ENCODE peak calls at places on chromosomes 7 and 10, in ten cellular contexts. V is nephron progenitor cell, B is OCI-LY7, G is HFF-Myc, M is dorsolateral prefrontal cortex, A is body of pancreas, J is lower lobe of right lung, K is neural crest cell, O is psoas muscle, U is neural progenitor cell. T is an unnamed sample.

GRCh38 chr7:30682131-30683083 is at the start of gene CRHR2:
- DNase-seq in J (no peak), V (peak), K (peak), A (no peak), G (no peak), U (peak), M (no peak), B (no peak), O (no peak), T (no peak)

GRCh38 chr7:140640727-140641531 is at the start of gene DENND2A:
- DNase-seq in V (peak), B (no peak), U (peak), K (peak), O (peak), J (peak), M (peak), A (peak), G (no peak), T (no peak)

GRCh38 chr10:61608255-61609040 is 54.3 kb upstream of the CABCOCO1 start:
- DNase-seq in K (no peak), B (no peak), G (no peak), M (no peak), O (no peak), A (no peak), U (no peak), V (no peak), J (no peak), T (no peak)

GRCh38 chr7:31100445-31100844 is 48.3 kb downstream of the ADCYAP1R1 start:
- DNase-seq in M (no peak), J (no peak), O (no peak), B (no peak), U (no peak), K (no peak), V (no peak), A (no peak), G (no peak), T (no peak)

GRCh38 chr10:62844280-62845011 is 28.3 kb upstream of the EGR2 start:
- DNase-seq in M (no peak), O (no peak), V (no peak), A (no peak), U (no peak), K (no peak), J (no peak), G (no peak), B (no peak), T (no peak)

GRCh38 chr7:32481921-32482320 is 8.3 kb downstream of the LSM5 start:
- DNase-seq in U (no peak), B (no peak), O (no peak), A (peak), K (no peak), J (no peak), M (no peak), G (no peak), V (no peak), T (no peak)

GRCh38 chr10:87715727-87716670 is 56.3 kb downstream of the PAPSS2 start:
- DNase-seq in K (no peak), U (no peak), M (no peak), A (no peak), B (no peak), V (no peak), J (no peak), G (no peak), O (no peak), T (no peak)

GRCh38 chr7:121214652-121215051 is 114.1 kb upstream of the WNT16 start:
- DNase-seq in M (no peak), J (no peak), U (no peak), A (no peak), O (no peak), V (no peak), K (no peak), B (no peak), G (no peak), T (no peak)

GRCh38 chr10:1379601-1380000 is 323.4 kb downstream of the WDR37 start:
- DNase-seq in V (peak), J (no peak), K (no peak), M (no peak), U (peak), O (no peak), G (no peak), A (no peak), B (no peak), T (no peak)
- TF ChIP-seq CTCF in V (peak), J (no peak), K (peak), M (no peak), U (peak), O (no peak), G (no peak), A (no peak), B (peak), T (no peak)

DNA sequence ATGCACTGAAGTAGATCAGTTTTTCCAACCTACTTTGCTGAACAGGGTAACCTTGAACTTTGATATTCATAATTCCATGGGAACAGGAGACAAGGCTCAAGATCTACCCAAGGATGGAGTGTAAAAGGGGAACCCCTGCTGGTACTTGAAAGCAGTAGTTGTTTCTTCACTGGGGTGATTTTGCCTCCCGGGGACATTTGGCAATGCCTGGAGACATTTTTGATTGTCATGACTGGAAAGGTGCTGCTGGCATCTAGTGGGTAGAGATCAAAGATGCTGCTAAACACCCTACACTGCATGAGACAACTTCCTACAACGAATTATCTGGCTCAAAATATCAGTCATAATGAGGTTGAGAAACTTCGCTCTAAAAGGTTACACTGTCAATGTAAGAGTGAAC is 214.8 kb upstream of the CTBP2 start:
- DNase-seq in U (no peak), V (no peak), G (no peak), O (no peak), B (no peak), J (no peak), M (no peak), K (no peak), A (no peak), T (no peak)
- TF ChIP-seq CTCF in U (no peak), V (no peak), G (peak), O (peak), B (peak), J (no peak), M (no peak), K (no peak), A (no peak), T (no peak)

GRCh38 chr7:24982917-24983316 is 2.9 kb upstream of the OSBPL3 start:
- DNase-seq in B (no peak), K (no peak), A (no peak), M (no peak), J (no peak), O (no peak), G (no peak), U (peak), V (no peak), T (no peak)
- TF ChIP-seq CTCF in B (peak), K (peak), A (no peak), M (no peak), J (no peak), O (no peak), G (peak), U (peak), V (peak), T (peak)

GRCh38 chr7:20651960-20652544 is 36.6 kb downstream of the ABCB5 start:
- DNase-seq in V (no peak), A (no peak), G (no peak), U (no peak), O (no peak), K (no peak), B (no peak), M (no peak), J (no peak), T (no peak)
- TF ChIP-seq CTCF in V (peak), A (no peak), G (no peak), U (peak), O (no peak), K (peak), B (peak), M (peak), J (peak), T (no peak)

DNA sequence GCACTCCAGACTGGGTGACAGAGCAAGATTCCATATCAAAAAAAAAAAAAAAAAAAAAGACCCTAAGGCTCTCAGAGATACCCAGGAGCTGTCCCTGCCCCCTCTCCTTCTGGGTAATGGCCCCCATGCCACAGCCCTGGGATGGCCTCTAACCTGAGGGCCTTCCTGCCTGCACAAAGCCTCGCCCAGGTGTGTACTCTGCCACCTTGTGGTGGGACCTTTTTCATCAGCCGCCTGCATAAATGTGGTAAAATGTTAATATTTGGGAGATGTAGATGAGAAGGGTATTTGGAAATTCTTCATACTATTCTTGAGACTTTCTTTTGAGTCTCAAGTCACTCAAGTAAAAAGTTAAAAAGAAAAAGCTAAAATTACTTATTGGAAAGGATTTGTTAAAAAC is 46.3 kb upstream of the RNF216 start:
- DNase-seq in U (peak), B (peak), M (no peak), G (no peak), O (no peak), V (peak), K (no peak), A (peak), J (peak), T (no peak)
- TF ChIP-seq CTCF in U (peak), B (peak), M (peak), G (peak), O (no peak), V (peak), K (peak), A (no peak), J (peak), T (peak)

DNA sequence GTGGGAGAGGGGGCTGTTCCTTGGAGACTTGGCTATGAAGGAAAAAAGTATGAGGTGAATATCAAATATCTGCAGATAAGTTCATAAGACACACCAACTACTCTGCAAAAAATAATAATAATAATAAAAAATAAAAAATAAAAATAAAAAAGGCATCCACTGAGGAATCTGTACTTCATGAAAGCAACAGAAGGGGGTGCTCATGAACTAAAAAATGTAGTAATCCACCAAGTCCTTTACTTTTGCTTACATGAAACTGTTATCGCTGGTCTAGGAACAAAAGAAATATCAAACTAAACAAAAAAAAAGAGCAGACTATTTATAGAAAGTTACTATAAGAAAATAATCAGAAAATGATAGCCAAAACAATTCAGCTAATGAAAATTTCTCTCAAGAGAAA is 579.0 kb downstream of the PHTF2 start:
- DNase-seq in M (no peak), A (no peak), O (no peak), J (no peak), B (no peak), K (no peak), U (no peak), G (no peak), V (no peak), T (no peak)
- TF ChIP-seq CTCF in M (no peak), A (no peak), O (peak), J (no peak), B (no peak), K (peak), U (peak), G (no peak), V (peak), T (no peak)

T was measured in keratinocyte.